ENCODE peak calls at places on chromosomes 12 and 14, in six cellular contexts. One of them, this sample, is unnamed.

GRCh38 chr14:70186826-70187483 is 1.8 kb downstream of the SLC8A3 start:
- DNase-seq in BE2C: no peak
- DNase-seq in Kasumi-1: no peak
- DNase-seq in Right ventricle myocardium superior: no peak
- DNase-seq in left colon: peak; percentile 27
- DNase-seq in T-helper 1 cell: no peak
- DNase-seq in this sample: no peak

GRCh38 chr12:130286041-130286440 is 51.6 kb upstream of the PIWIL1 start:
- DNase-seq in T-helper 1 cell: no peak
- DNase-seq in Kasumi-1: no peak
- DNase-seq in BE2C: peak; percentile 55
- DNase-seq in Right ventricle myocardium superior: no peak
- DNase-seq in left colon: no peak
- DNase-seq in this sample: no peak

GRCh38 chr14:99644723-99645544 is at the start of gene HHIPL1:
- DNase-seq in Right ventricle myocardium superior: peak; percentile 62
- DNase-seq in T-helper 1 cell: no peak
- DNase-seq in BE2C: no peak
- DNase-seq in left colon: no peak
- DNase-seq in Kasumi-1: no peak
- DNase-seq in this sample: no peak

GRCh38 chr14:24179961-24180726 is 8.3 kb downstream of the REC8 start:
- DNase-seq in Right ventricle myocardium superior: peak; percentile 25
- DNase-seq in Kasumi-1: no peak
- DNase-seq in left colon: no peak
- DNase-seq in BE2C: no peak
- DNase-seq in T-helper 1 cell: no peak
- DNase-seq in this sample: peak; percentile 40

GRCh38 chr12:132318618-132319033 is 10.8 kb downstream of the GALNT9 start:
- DNase-seq in Kasumi-1: no peak
- DNase-seq in Right ventricle myocardium superior: peak; percentile 32
- DNase-seq in left colon: no peak
- DNase-seq in T-helper 1 cell: no peak
- DNase-seq in BE2C: no peak
- DNase-seq in this sample: no peak

GRCh38 chr14:50801706-50802105 is 29.3 kb downstream of the NIN start:
- DNase-seq in BE2C: no peak
- DNase-seq in T-helper 1 cell: no peak
- DNase-seq in Right ventricle myocardium superior: no peak
- DNase-seq in left colon: no peak
- DNase-seq in Kasumi-1: no peak
- DNase-seq in this sample: no peak

GRCh38 chr12:122064034-122064777 is 14.3 kb upstream of the MLXIP start:
- DNase-seq in Kasumi-1: peak; percentile 98
- DNase-seq in Right ventricle myocardium superior: peak; percentile 92
- DNase-seq in BE2C: peak; percentile 98
- DNase-seq in T-helper 1 cell: no peak
- DNase-seq in left colon: peak; percentile 95
- DNase-seq in this sample: peak; percentile 73

GRCh38 chr12:109744991-109745942 is 31.6 kb downstream of the FAM222A start:
- DNase-seq in Kasumi-1: peak; percentile 24
- DNase-seq in T-helper 1 cell: no peak
- DNase-seq in Right ventricle myocardium superior: peak; percentile 2
- DNase-seq in BE2C: peak; percentile 3
- DNase-seq in left colon: peak; percentile 23
- DNase-seq in this sample: no peak

GRCh38 chr14:55297611-55298323 is 26.5 kb downstream of the FBXO34 start:
- DNase-seq in BE2C: no peak
- DNase-seq in left colon: peak; percentile 74
- DNase-seq in T-helper 1 cell: no peak
- DNase-seq in Right ventricle myocardium superior: no peak
- DNase-seq in Kasumi-1: no peak
- DNase-seq in this sample: no peak

This sample was measured in midbrain.